ENCODE peak calls at places on chromosome 4, in five cellular contexts. P is GM23338, Q is fibroblast of mammary gland, R is fibroblast of pulmonary artery, A is hepatocyte. I is an unnamed sample.

GRCh38 chr4:152072001-152072485 is 311.2 kb upstream of the GATB start:
- DNase-seq in P (no peak), Q (no peak), R (no peak), A (peak; percentile 28), I (no peak)

GRCh38 chr4:119172223-119172622 is 36.6 kb downstream of the MYOZ2 start:
- DNase-seq in P (no peak), Q (peak; percentile 57), R (no peak), A (no peak), I (no peak)

GRCh38 chr4:168221298-168221697 is 97.3 kb downstream of the DDX60 start:
- DNase-seq in P (no peak), Q (peak; percentile 87), R (peak; percentile 88), A (no peak), I (peak; percentile 86)

GRCh38 chr4:139266208-139266582 is 13.8 kb downstream of the MGARP start:
- DNase-seq in P (no peak), Q (no peak), R (no peak), A (no peak), I (no peak)

GRCh38 chr4:55851885-55852284 is 1.6 kb upstream of the EXOC1 start:
- DNase-seq in P (no peak), Q (no peak), R (no peak), A (no peak), I (no peak)

GRCh38 chr4:186414365-186414764 is 141.0 kb downstream of the MTNR1A start:
- DNase-seq in P (no peak), Q (no peak), R (no peak), A (no peak), I (no peak)

GRCh38 chr4:654526-654845 is 19.6 kb downstream of the ATP5ME start:
- DNase-seq in P (no peak), Q (no peak), R (no peak), A (no peak), I (no peak)

GRCh38 chr4:148052448-148052847 is 320.6 kb downstream of the ARHGAP10 start:
- DNase-seq in P (no peak), Q (no peak), R (peak; percentile 35), A (no peak), I (peak; percentile 36)

GRCh38 chr4:184115399-184115798 is 102.3 kb downstream of the ENPP6 start:
- DNase-seq in P (no peak), Q (no peak), R (no peak), A (no peak), I (no peak)

GRCh38 chr4:113958766-113959540 is 20.5 kb downstream of the ARSJ start:
- DNase-seq in P (no peak), Q (peak; percentile 96), R (peak; percentile 91), A (peak; percentile 69), I (peak; percentile 96)

GRCh38 chr4:54940996-54941395 is 184.4 kb downstream of the KDR start:
- DNase-seq in P (no peak), Q (no peak), R (no peak), A (no peak), I (no peak)

GRCh38 chr4:8675383-8675782 is 82.8 kb downstream of the CPZ start:
- DNase-seq in P (peak; percentile 95), Q (no peak), R (peak; percentile 8), A (peak; percentile 74), I (peak; percentile 4)

GRCh38 chr4:73127839-73128448 is 58.4 kb upstream of the COX18 start:
- DNase-seq in P (peak; percentile 46), Q (peak; percentile 40), R (peak; percentile 34), A (peak; percentile 35), I (peak; percentile 62)

GRCh38 chr4:171813195-171813955 is at the start of gene GALNTL6:
- DNase-seq in P (peak; percentile 48), Q (no peak), R (peak; percentile 3), A (peak; percentile 43), I (peak; percentile 34)

GRCh38 chr4:137700751-137701150 is 168.5 kb upstream of the PCDH18 start:
- DNase-seq in P (no peak), Q (peak; percentile 5), R (no peak), A (no peak), I (peak; percentile 13)

GRCh38 chr4:47852121-47852520 is 14.3 kb upstream of the CORIN start:
- DNase-seq in P (no peak), Q (peak; percentile 97), R (peak; percentile 88), A (no peak), I (peak; percentile 97)

GRCh38 chr4:186723207-186724047 is at the start of gene FAT1:
- DNase-seq in P (peak; percentile 79), Q (peak; percentile 72), R (peak; percentile 86), A (peak; percentile 90), I (peak; percentile 88)

GRCh38 chr4:122777846-122778501 is 45.5 kb downstream of the BBS12 start:
- DNase-seq in P (no peak), Q (peak; percentile 88), R (peak; percentile 79), A (no peak), I (peak; percentile 85)

GRCh38 chr4:108045687-108046024 is 56.0 kb downstream of the HADH start:
- DNase-seq in P (no peak), Q (peak; percentile 70), R (peak; percentile 19), A (peak; percentile 29), I (no peak)

GRCh38 chr4:165992263-165992662 is 119.2 kb downstream of the TLL1 start:
- DNase-seq in P (no peak), Q (no peak), R (peak; percentile 8), A (no peak), I (no peak)

GRCh38 chr4:15695240-15695699 is 7.6 kb upstream of the BST1 start:
- DNase-seq in P (peak; percentile 74), Q (peak; percentile 98), R (peak; percentile 86), A (no peak), I (peak; percentile 78)

GRCh38 chr4:86967798-86968197 is 33.0 kb downstream of the AFF1 start:
- DNase-seq in P (no peak), Q (peak; percentile 49), R (peak; percentile 65), A (no peak), I (peak; percentile 85)

GRCh38 chr4:26687728-26688127 is 103.8 kb downstream of the TBC1D19 start:
- DNase-seq in P (no peak), Q (peak; percentile 68), R (peak; percentile 74), A (no peak), I (peak; percentile 90)

GRCh38 chr4:133095591-133095990 is 53.5 kb upstream of the PCDH10 start:
- DNase-seq in P (no peak), Q (no peak), R (no peak), A (no peak), I (no peak)

GRCh38 chr4:118012142-118012541 is 22.1 kb upstream of the NDST3 start:
- DNase-seq in P (peak; percentile 22), Q (no peak), R (no peak), A (no peak), I (no peak)

GRCh38 chr4:103046416-103047290 is 27.1 kb upstream of the SLC9B1 start:
- DNase-seq in P (peak; percentile 84), Q (peak; percentile 60), R (peak; percentile 68), A (peak; percentile 62), I (peak; percentile 78)

GRCh38 chr4:39699676-39700409 is 1.9 kb downstream of the UBE2K start:
- DNase-seq in P (no peak), Q (peak; percentile 71), R (peak; percentile 36), A (no peak), I (peak; percentile 57)

GRCh38 chr4:55754754-55755350 is 64.7 kb upstream of the EXOC1L start:
- DNase-seq in P (no peak), Q (peak; percentile 80), R (peak; percentile 83), A (no peak), I (peak; percentile 77)

GRCh38 chr4:4856071-4857000 is 3.1 kb upstream of the MSX1 start:
- DNase-seq in P (peak; percentile 69), Q (no peak), R (no peak), A (peak; percentile 54), I (no peak)
- H3K4me3 ChIP-seq in P (peak overlapping the region; percentile 34), Q (no peak overlapping the region), R (peak overlapping the region; percentile 34), A (peak overlapping the region; percentile 24), I (peak overlapping the region; percentile 48)

DNA sequence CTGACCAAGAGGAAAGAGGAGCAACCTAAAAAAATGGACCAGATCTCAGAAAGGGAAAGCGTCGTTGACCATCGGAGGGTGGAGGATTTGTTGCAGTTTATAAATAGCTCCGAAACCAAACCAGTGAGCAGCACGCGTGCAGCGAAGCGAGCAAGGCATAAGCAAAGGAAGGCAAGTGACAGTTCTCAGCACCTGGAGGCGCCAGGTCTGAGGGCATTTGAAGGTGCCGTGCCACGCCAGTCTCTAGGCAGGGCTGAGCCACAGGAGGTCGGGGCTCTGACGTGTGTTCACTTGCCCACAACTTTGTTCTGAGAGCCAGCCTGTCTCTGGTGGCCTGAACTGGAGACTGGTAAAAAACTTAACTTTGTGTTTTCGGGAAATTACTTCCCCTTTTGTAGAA is 59.7 kb downstream of the TNIP2 start:
- DNase-seq in P (no peak), Q (no peak), R (no peak), A (no peak), I (no peak)
- TF ChIP-seq CTCF in P (no peak), Q (no peak), R (no peak), A (no peak), I (no peak)

GRCh38 chr4:71004281-71004851 is 10.9 kb downstream of the DCK start:
- DNase-seq in P (peak; percentile 46), Q (no peak), R (no peak), A (no peak), I (no peak)
- H3K4me3 ChIP-seq in P (peak overlapping the region; percentile 38), Q (no peak overlapping the region), R (no peak overlapping the region), A (no peak overlapping the region), I (no peak overlapping the region)

DNA sequence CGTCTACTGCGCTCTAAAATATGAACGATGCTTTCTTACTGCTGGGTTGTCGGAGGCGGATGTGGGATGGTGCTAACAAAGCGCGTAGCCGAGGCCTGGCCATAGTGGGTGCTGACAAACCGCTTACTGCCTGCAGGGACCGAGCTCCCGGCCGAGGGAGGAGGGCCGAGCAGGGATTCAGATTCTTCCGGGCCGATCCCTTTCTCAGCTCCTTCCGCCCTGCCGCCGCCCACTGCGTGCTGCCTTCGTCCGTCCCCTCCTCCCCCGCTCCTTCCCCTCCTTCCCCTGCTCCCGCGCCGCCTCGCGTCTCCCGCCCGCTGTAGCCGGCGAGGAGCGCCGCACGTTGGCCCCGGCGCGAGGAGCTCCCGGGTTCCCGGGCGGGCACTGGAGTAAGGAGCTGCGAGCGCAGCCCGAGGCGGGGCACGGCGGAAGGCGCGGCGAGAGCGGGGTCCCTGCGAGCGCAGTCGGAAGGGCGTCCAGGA is at the start of gene STK32B:
- DNase-seq in P (peak; percentile 87), Q (peak; percentile 64), R (peak; percentile 68), A (peak; percentile 76), I (peak; percentile 65)
- TF ChIP-seq CTCF in P (no peak), Q (no peak), R (no peak), A (no peak), I (no peak)

GRCh38 chr4:80107374-80107773 is 34.3 kb upstream of the ANTXR2 start:
- DNase-seq in P (no peak), Q (no peak), R (peak; percentile 13), A (no peak), I (peak; percentile 7)
- H3K4me3 ChIP-seq in P (no peak overlapping the region), Q (no peak overlapping the region), R (no peak overlapping the region), A (peak overlapping the region; percentile 5), I (no peak overlapping the region)

DNA sequence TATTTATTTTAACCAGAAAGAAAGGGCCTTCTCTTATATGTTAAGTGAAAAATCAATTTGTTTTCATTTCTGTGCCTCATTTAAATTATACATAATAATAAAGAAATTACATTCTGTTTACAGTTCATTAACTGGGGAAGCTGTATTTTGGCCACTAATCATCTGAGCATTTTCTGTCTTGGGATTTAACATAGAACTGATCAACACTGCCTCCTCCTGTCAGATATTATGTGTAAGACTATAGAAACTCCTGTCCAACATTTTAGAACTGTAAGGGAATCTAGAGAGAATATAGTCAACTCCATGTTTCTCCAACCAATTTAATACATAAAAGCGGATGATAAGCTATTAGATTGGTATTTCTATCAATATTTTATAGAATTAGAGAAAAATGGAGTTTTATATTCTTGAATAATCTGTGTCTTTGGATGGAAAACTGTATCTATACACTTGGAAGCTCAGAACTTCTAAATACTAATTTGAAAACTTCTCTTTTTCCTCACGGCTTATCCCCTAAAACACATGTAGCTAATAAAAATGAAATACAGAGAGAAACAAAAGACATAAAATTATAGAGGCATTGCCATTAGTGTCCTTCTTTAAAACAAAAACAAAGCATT is 33.0 kb downstream of the ENPEP start:
- DNase-seq in P (peak; percentile 44), Q (peak; percentile 59), R (peak; percentile 65), A (peak; percentile 61), I (peak; percentile 80)
- TF ChIP-seq CTCF in P (peak; percentile 57), Q (peak; percentile 48), R (peak; percentile 52), A (peak; percentile 64), I (peak; percentile 61)